ENCODE peak calls at places on chromosomes 16 and 17, in six cellular contexts. P is Daoy, C is astrocyte of the spinal cord, H is RWPE1, Y is skeletal muscle cell, G is NCI-H1105. S is an unnamed sample.

GRCh38 chr17:38369124-38369886 is 17.7 kb downstream of the SOCS7 start:
- DNase-seq in P (no peak), C (no peak), H (no peak), Y (no peak), G (no peak), S (no peak)

GRCh38 chr17:27319536-27320221 is 25.8 kb downstream of the WSB1 start:
- DNase-seq in P (no peak), C (peak), H (no peak), Y (peak), G (peak), S (peak)

GRCh38 chr17:45581860-45582259 is 91.3 kb upstream of the PLEKHM1 start:
- DNase-seq in P (no peak), C (no peak), H (no peak), Y (no peak), G (no peak), S (no peak)

GRCh38 chr17:34542700-34543336 is 36.6 kb upstream of the TMEM132E start:
- DNase-seq in P (peak), C (peak), H (peak), Y (no peak), G (peak), S (no peak)

GRCh38 chr16:48503779-48504178 is 106.2 kb downstream of the N4BP1 start:
- DNase-seq in P (peak), C (peak), H (no peak), Y (peak), G (no peak), S (no peak)

GRCh38 chr16:78732693-78733092 is 633.2 kb downstream of the WWOX start:
- DNase-seq in P (no peak), C (no peak), H (no peak), Y (no peak), G (no peak), S (no peak)

GRCh38 chr16:47644166-47644565 is 183.0 kb downstream of the PHKB start:
- DNase-seq in P (peak), C (peak), H (peak), Y (peak), G (no peak), S (no peak)

GRCh38 chr17:45270828-45271418 is 9.0 kb upstream of the SPATA32 start:
- DNase-seq in P (no peak), C (no peak), H (no peak), Y (no peak), G (no peak), S (no peak)

GRCh38 chr16:27314161-27314723 is 468 bp downstream of the IL4R start:
- DNase-seq in P (peak), C (peak), H (peak), Y (peak), G (no peak), S (no peak)

GRCh38 chr17:69715656-69716055 is 301.2 kb downstream of the MAP2K6 start:
- DNase-seq in P (no peak), C (no peak), H (no peak), Y (no peak), G (no peak), S (no peak)

GRCh38 chr17:29212681-29213121 is 32.5 kb upstream of the MYO18A start:
- DNase-seq in P (no peak), C (no peak), H (no peak), Y (no peak), G (no peak), S (no peak)

GRCh38 chr17:2705888-2706795 is 5.4 kb downstream of the CLUH start:
- DNase-seq in P (no peak), C (no peak), H (no peak), Y (no peak), G (no peak), S (no peak)

GRCh38 chr17:74222399-74222798 is 9.0 kb downstream of the TTYH2 start:
- DNase-seq in P (no peak), C (no peak), H (no peak), Y (no peak), G (no peak), S (no peak)

GRCh38 chr16:82995927-82996441 is 369.2 kb downstream of the CDH13 start:
- DNase-seq in P (peak), C (peak), H (peak), Y (peak), G (no peak), S (no peak)

GRCh38 chr17:80527016-80527645 is 17.5 kb upstream of the RPTOR start:
- DNase-seq in P (no peak), C (peak), H (peak), Y (no peak), G (no peak), S (no peak)

GRCh38 chr16:85825326-85825725 is 25.8 kb downstream of the COX4I1 start:
- DNase-seq in P (no peak), C (no peak), H (no peak), Y (no peak), G (no peak), S (no peak)

GRCh38 chr17:82315703-82316358 is 1.6 kb downstream of the CD7 start:
- DNase-seq in P (no peak), C (no peak), H (no peak), Y (no peak), G (no peak), S (no peak)

GRCh38 chr16:851871-852270 is 51.3 kb upstream of the GNG13 start:
- DNase-seq in P (no peak), C (no peak), H (no peak), Y (no peak), G (no peak), S (no peak)

GRCh38 chr16:49287572-49287971 is 5.9 kb upstream of the CBLN1 start:
- DNase-seq in P (no peak), C (no peak), H (no peak), Y (no peak), G (no peak), S (no peak)

GRCh38 chr17:43338886-43339516 is 59.8 kb upstream of the ARL4D start:
- DNase-seq in P (peak), C (peak), H (no peak), Y (no peak), G (peak), S (peak)

GRCh38 chr17:79331492-79331891 is 256.9 kb downstream of the ENGASE start:
- DNase-seq in P (no peak), C (no peak), H (peak), Y (no peak), G (peak), S (no peak)

GRCh38 chr17:37239690-37240344 is 136.0 kb upstream of the C17orf78 start:
- DNase-seq in P (no peak), C (peak), H (peak), Y (no peak), G (no peak), S (no peak)

GRCh38 chr16:20676268-20676828 is 21.1 kb downstream of the ACSM1 start:
- DNase-seq in P (no peak), C (no peak), H (no peak), Y (no peak), G (no peak), S (no peak)

GRCh38 chr16:70597135-70597534 is 49.2 kb upstream of the IL34 start:
- DNase-seq in P (no peak), C (no peak), H (no peak), Y (no peak), G (no peak), S (no peak)

GRCh38 chr17:63658366-63658765 is 36.1 kb downstream of the MAP3K3 start:
- DNase-seq in P (no peak), C (no peak), H (no peak), Y (no peak), G (no peak), S (no peak)

GRCh38 chr16:78669994-78670393 is 570.5 kb downstream of the WWOX start:
- DNase-seq in P (no peak), C (peak), H (no peak), Y (no peak), G (no peak), S (no peak)

GRCh38 chr17:67469208-67469980 is 92.3 kb downstream of the PITPNC1 start:
- DNase-seq in P (no peak), C (peak), H (no peak), Y (peak), G (no peak), S (no peak)

GRCh38 chr17:27155866-27156265 is 138.0 kb upstream of the WSB1 start:
- DNase-seq in P (peak), C (no peak), H (no peak), Y (no peak), G (no peak), S (no peak)

GRCh38 chr17:73776978-73777567 is 132.8 kb upstream of the SDK2 start:
- DNase-seq in P (no peak), C (no peak), H (no peak), Y (no peak), G (no peak), S (no peak)

GRCh38 chr17:37671813-37672544 is 28.7 kb upstream of the DDX52 start:
- DNase-seq in P (peak), C (peak), H (peak), Y (peak), G (no peak), S (no peak)

GRCh38 chr16:85753559-85753958 is 2.7 kb upstream of the C16orf74 start:
- DNase-seq in P (no peak), C (no peak), H (no peak), Y (no peak), G (no peak), S (no peak)

GRCh38 chr16:2697401-2697948 is 15.2 kb downstream of the KCTD5 start:
- DNase-seq in P (no peak), C (no peak), H (no peak), Y (no peak), G (no peak), S (no peak)

GRCh38 chr16:6341993-6342392 is 990.7 kb upstream of the RBFOX1 start:
- DNase-seq in P (no peak), C (no peak), H (no peak), Y (no peak), G (no peak), S (no peak)

GRCh38 chr17:19647697-19648474 is 665 bp upstream of the ALDH3A2 start:
- DNase-seq in P (peak), C (peak), H (peak), Y (no peak), G (peak), S (peak)

GRCh38 chr17:36937001-36937960 is at the start of gene LHX1:
- DNase-seq in P (no peak), C (no peak), H (no peak), Y (no peak), G (no peak), S (no peak)

GRCh38 chr16:54098247-54098646 is 188.3 kb downstream of the IRX3 start:
- DNase-seq in P (no peak), C (no peak), H (no peak), Y (no peak), G (no peak), S (no peak)

GRCh38 chr17:51722994-51723393 is 435.5 kb downstream of the CA10 start:
- DNase-seq in P (no peak), C (no peak), H (peak), Y (no peak), G (no peak), S (no peak)